ENCODE peak calls at places on chromosomes 12 and 14, in nine cellular contexts. One of them, this sample, is unnamed.

GRCh38 chr14:52111583-52111982 is 42.7 kb upstream of the NID2 start:
- DNase-seq in amygdala: no peak
- DNase-seq in ovary: no peak
- DNase-seq in tibial artery: no peak
- DNase-seq in AG04450: no peak
- DNase-seq in caudate nucleus: no peak
- DNase-seq in AG10803: peak; percentile 29
- DNase-seq in pons: no peak
- DNase-seq in ureter: no peak
- DNase-seq in this sample: no peak

GRCh38 chr12:5872745-5873144 is 72.3 kb downstream of the ANO2 start:
- DNase-seq in amygdala: no peak
- DNase-seq in ovary: no peak
- DNase-seq in tibial artery: no peak
- DNase-seq in AG04450: no peak
- DNase-seq in caudate nucleus: no peak
- DNase-seq in AG10803: peak; percentile 35
- DNase-seq in pons: no peak
- DNase-seq in ureter: no peak
- DNase-seq in this sample: no peak

GRCh38 chr12:51521554-51522276 is 69.3 kb upstream of the SCN8A start:
- DNase-seq in amygdala: no peak
- DNase-seq in ovary: no peak
- DNase-seq in tibial artery: no peak
- DNase-seq in AG04450: no peak
- DNase-seq in caudate nucleus: no peak
- DNase-seq in AG10803: no peak
- DNase-seq in pons: no peak
- DNase-seq in ureter: no peak
- DNase-seq in this sample: no peak

GRCh38 chr12:724194-724855 is 28.1 kb upstream of the WNK1 start:
- DNase-seq in amygdala: no peak
- DNase-seq in ovary: no peak
- DNase-seq in tibial artery: no peak
- DNase-seq in AG04450: no peak
- DNase-seq in caudate nucleus: no peak
- DNase-seq in AG10803: no peak
- DNase-seq in pons: no peak
- DNase-seq in ureter: no peak
- DNase-seq in this sample: no peak

GRCh38 chr12:7089196-7089871 is 2.9 kb downstream of the C1R start:
- DNase-seq in amygdala: no peak
- DNase-seq in ovary: no peak
- DNase-seq in tibial artery: no peak
- DNase-seq in AG04450: no peak
- DNase-seq in caudate nucleus: no peak
- DNase-seq in AG10803: no peak
- DNase-seq in pons: no peak
- DNase-seq in ureter: no peak
- DNase-seq in this sample: no peak

GRCh38 chr14:49659526-49660455 is 24.7 kb upstream of the DNAAF2 start:
- DNase-seq in amygdala: no peak
- DNase-seq in ovary: no peak
- DNase-seq in tibial artery: no peak
- DNase-seq in AG04450: no peak
- DNase-seq in caudate nucleus: no peak
- DNase-seq in AG10803: no peak
- DNase-seq in pons: no peak
- DNase-seq in ureter: no peak
- DNase-seq in this sample: no peak

GRCh38 chr12:90970471-90970870 is 15.5 kb upstream of the CCER1 start:
- DNase-seq in amygdala: no peak
- DNase-seq in ovary: no peak
- DNase-seq in tibial artery: no peak
- DNase-seq in AG04450: no peak
- DNase-seq in caudate nucleus: no peak
- DNase-seq in AG10803: no peak
- DNase-seq in pons: no peak
- DNase-seq in ureter: no peak
- DNase-seq in this sample: no peak

GRCh38 chr12:105355752-105356151 is 25.3 kb downstream of the C12orf75 start:
- DNase-seq in amygdala: no peak
- DNase-seq in ovary: no peak
- DNase-seq in tibial artery: no peak
- DNase-seq in AG04450: peak; percentile 15
- DNase-seq in caudate nucleus: no peak
- DNase-seq in AG10803: peak; percentile 70
- DNase-seq in pons: no peak
- DNase-seq in ureter: no peak
- DNase-seq in this sample: no peak

GRCh38 chr12:88142610-88142991 is 494 bp downstream of the TMTC3 start:
- DNase-seq in amygdala: no peak
- DNase-seq in ovary: no peak
- DNase-seq in tibial artery: peak; percentile 52
- DNase-seq in AG04450: no peak
- DNase-seq in caudate nucleus: no peak
- DNase-seq in AG10803: no peak
- DNase-seq in pons: peak; percentile 18
- DNase-seq in ureter: peak; percentile 45
- DNase-seq in this sample: no peak

GRCh38 chr14:97290977-97291376 is 493.8 kb downstream of the VRK1 start:
- DNase-seq in amygdala: no peak
- DNase-seq in ovary: no peak
- DNase-seq in tibial artery: no peak
- DNase-seq in AG04450: no peak
- DNase-seq in caudate nucleus: no peak
- DNase-seq in AG10803: no peak
- DNase-seq in pons: no peak
- DNase-seq in ureter: no peak
- DNase-seq in this sample: no peak

GRCh38 chr14:94770251-94770749 is 387 bp upstream of the GSC start:
- DNase-seq in amygdala: no peak
- DNase-seq in ovary: no peak
- DNase-seq in tibial artery: no peak
- DNase-seq in AG04450: no peak
- DNase-seq in caudate nucleus: no peak
- DNase-seq in AG10803: no peak
- DNase-seq in pons: no peak
- DNase-seq in ureter: no peak
- DNase-seq in this sample: no peak

GRCh38 chr14:56004807-56005579 is 113.2 kb upstream of the PELI2 start:
- DNase-seq in amygdala: no peak
- DNase-seq in ovary: peak; percentile 60
- DNase-seq in tibial artery: peak; percentile 26
- DNase-seq in AG04450: peak; percentile 44
- DNase-seq in caudate nucleus: no peak
- DNase-seq in AG10803: peak; percentile 86
- DNase-seq in pons: no peak
- DNase-seq in ureter: no peak
- DNase-seq in this sample: peak; percentile 5

GRCh38 chr12:118544569-118544968 is 168.2 kb downstream of the SUDS3 start:
- DNase-seq in amygdala: no peak
- DNase-seq in ovary: no peak
- DNase-seq in tibial artery: no peak
- DNase-seq in AG04450: no peak
- DNase-seq in caudate nucleus: no peak
- DNase-seq in AG10803: peak; percentile 5
- DNase-seq in pons: no peak
- DNase-seq in ureter: no peak
- DNase-seq in this sample: no peak

GRCh38 chr12:100215209-100215608 is 14.6 kb downstream of the ACTR6 start:
- DNase-seq in amygdala: no peak
- DNase-seq in ovary: no peak
- DNase-seq in tibial artery: no peak
- DNase-seq in AG04450: no peak
- DNase-seq in caudate nucleus: no peak
- DNase-seq in AG10803: no peak
- DNase-seq in pons: no peak
- DNase-seq in ureter: no peak
- DNase-seq in this sample: no peak

GRCh38 chr12:51262758-51263177 is 7.4 kb downstream of the SMAGP start:
- DNase-seq in amygdala: no peak
- DNase-seq in ovary: peak; percentile 49
- DNase-seq in tibial artery: no peak
- DNase-seq in AG04450: no peak
- DNase-seq in caudate nucleus: no peak
- DNase-seq in AG10803: peak; percentile 51
- DNase-seq in pons: no peak
- DNase-seq in ureter: no peak
- DNase-seq in this sample: no peak

GRCh38 chr12:17579148-17580026 is 510.6 kb downstream of the RERGL start:
- DNase-seq in amygdala: no peak
- DNase-seq in ovary: no peak
- DNase-seq in tibial artery: no peak
- DNase-seq in AG04450: no peak
- DNase-seq in caudate nucleus: no peak
- DNase-seq in AG10803: no peak
- DNase-seq in pons: no peak
- DNase-seq in ureter: no peak
- DNase-seq in this sample: no peak

GRCh38 chr12:104653730-104654328 is 197.1 kb downstream of the CHST11 start:
- DNase-seq in amygdala: no peak
- DNase-seq in ovary: no peak
- DNase-seq in tibial artery: no peak
- DNase-seq in AG04450: no peak
- DNase-seq in caudate nucleus: no peak
- DNase-seq in AG10803: no peak
- DNase-seq in pons: no peak
- DNase-seq in ureter: no peak
- DNase-seq in this sample: no peak

GRCh38 chr12:68454855-68455254 is 122.7 kb upstream of the MDM1 start:
- DNase-seq in amygdala: no peak
- DNase-seq in ovary: no peak
- DNase-seq in tibial artery: no peak
- DNase-seq in AG04450: no peak
- DNase-seq in caudate nucleus: no peak
- DNase-seq in AG10803: no peak
- DNase-seq in pons: no peak
- DNase-seq in ureter: no peak
- DNase-seq in this sample: no peak

This sample was measured in hippocampal formation.